ENCODE peak calls at places on chromosomes 1 and 21, in seven cellular contexts. E is hepatic stellate cell; T is IMR-90; L is NCI-H1105 treated with DMSO at 0.1 percent for 48 hours; A is activated naive CD4-positive, alpha-beta T cell; U is B cell; S is ELR. F is an unnamed sample.

GRCh38 chr1:89822999-89823628 is 2.3 kb downstream of the LRRC8D start:
- DNase-seq in E (no peak), T (peak; percentile 63), L (no peak), A (no peak), U (no peak), S (no peak), F (no peak)

GRCh38 chr1:33435096-33435820 is 4.4 kb upstream of the PHC2 start:
- DNase-seq in E (peak; percentile 58), T (peak; percentile 85), L (no peak), A (no peak), U (no peak), S (peak; percentile 92), F (peak; percentile 80)

GRCh38 chr1:212557739-212558664 is 50.6 kb upstream of the ATF3 start:
- DNase-seq in E (peak; percentile 47), T (peak; percentile 8), L (no peak), A (no peak), U (no peak), S (peak; percentile 52), F (no peak)

GRCh38 chr1:224458296-224458695 is 23.7 kb upstream of the WDR26 start:
- DNase-seq in E (no peak), T (no peak), L (no peak), A (no peak), U (no peak), S (no peak), F (no peak)

GRCh38 chr21:44602474-44602871 is 2.1 kb downstream of the KRTAP10-7 start:
- DNase-seq in E (no peak), T (no peak), L (no peak), A (no peak), U (no peak), S (no peak), F (no peak)

GRCh38 chr21:39597595-39598185 is 15.1 kb upstream of the B3GALT5 start:
- DNase-seq in E (no peak), T (no peak), L (no peak), A (no peak), U (no peak), S (no peak), F (no peak)

GRCh38 chr1:248696775-248697174 is 5.8 kb downstream of the OR14I1 start:
- DNase-seq in E (no peak), T (no peak), L (no peak), A (no peak), U (no peak), S (no peak), F (no peak)

GRCh38 chr1:172646653-172647052 is 12.2 kb upstream of the FASLG start:
- DNase-seq in E (no peak), T (no peak), L (no peak), A (no peak), U (no peak), S (no peak), F (no peak)

GRCh38 chr21:34202553-34203332 is 129.4 kb downstream of the MRPS6 start:
- DNase-seq in E (no peak), T (no peak), L (no peak), A (no peak), U (no peak), S (no peak), F (no peak)

GRCh38 chr1:3691421-3692204 is 39.3 kb downstream of the TP73 start:
- DNase-seq in E (no peak), T (no peak), L (peak; percentile 51), A (no peak), U (no peak), S (no peak), F (no peak)

GRCh38 chr1:32717503-32717902 is 14.9 kb upstream of the SYNC start:
- DNase-seq in E (no peak), T (no peak), L (no peak), A (no peak), U (no peak), S (no peak), F (no peak)